ENCODE peak calls at places on chromosomes 5 and 9, in six cellular contexts. D is IMR-90, L is GM12878, W is HepG2, Q is MM.1S, S is neural progenitor cell. I is an unnamed sample.

GRCh38 chr5:177304392-177305119 is 957 bp downstream of the PRELID1 start:
- DNase-seq in Q (peak), S (no peak), D (peak), W (peak), L (no peak), I (no peak)

GRCh38 chr5:172658869-172659513 is 17.9 kb downstream of the NEURL1B start:
- DNase-seq in L (no peak), Q (no peak), D (peak), S (no peak), W (no peak), I (no peak)

GRCh38 chr9:84955155-84955554 is 285.6 kb downstream of the NTRK2 start:
- DNase-seq in L (no peak), D (no peak), W (no peak), S (no peak), Q (no peak), I (no peak)

GRCh38 chr5:148443998-148444397 is 60.2 kb downstream of the FBXO38 start:
- DNase-seq in Q (peak), D (peak), L (peak), W (peak), S (peak), I (peak)

GRCh38 chr5:112203229-112203628 is 215.8 kb downstream of the EPB41L4A start:
- DNase-seq in W (no peak), D (no peak), Q (no peak), L (no peak), S (no peak), I (no peak)

GRCh38 chr5:108193021-108193795 is 188.7 kb downstream of the FBXL17 start:
- DNase-seq in W (no peak), D (peak), S (no peak), Q (no peak), L (no peak), I (no peak)

GRCh38 chr5:131382407-131383395 is 118.8 kb downstream of the CDC42SE2 start:
- DNase-seq in S (peak), D (peak), Q (peak), W (peak), L (peak), I (peak)

GRCh38 chr5:56176155-56176798 is 56.9 kb downstream of the ANKRD55 start:
- DNase-seq in Q (no peak), W (no peak), D (peak), S (no peak), L (no peak), I (no peak)

GRCh38 chr5:102296229-102296817 is at the start of gene SLCO4C1:
- DNase-seq in W (peak), L (peak), D (no peak), Q (peak), S (peak), I (peak)

GRCh38 chr9:116580853-116581252 is 106.3 kb upstream of the TRIM32 start:
- DNase-seq in S (no peak), Q (no peak), W (no peak), L (no peak), D (no peak), I (no peak)

GRCh38 chr9:114047717-114048116 is 30.4 kb downstream of the AMBP start:
- DNase-seq in S (peak), W (peak), Q (no peak), D (no peak), L (no peak), I (peak)

GRCh38 chr5:94847726-94848125 is 229.3 kb downstream of the SLF1 start:
- DNase-seq in S (no peak), D (no peak), L (no peak), Q (no peak), W (no peak), I (no peak)

GRCh38 chr9:99472916-99473245 is 250.8 kb downstream of the SEC61B start:
- DNase-seq in W (no peak), Q (no peak), S (no peak), L (no peak), D (no peak), I (no peak)

GRCh38 chr5:32116574-32117313 is 57.4 kb downstream of the GOLPH3 start:
- DNase-seq in Q (no peak), L (no peak), D (peak), S (no peak), W (no peak), I (no peak)

GRCh38 chr9:97698865-97699264 is 1.7 kb upstream of the XPA start:
- DNase-seq in Q (no peak), S (no peak), D (no peak), W (no peak), L (no peak), I (no peak)

GRCh38 chr5:139709587-139710369 is 61.6 kb downstream of the CXXC5 start:
- DNase-seq in L (no peak), Q (no peak), W (no peak), D (no peak), S (no peak), I (peak)

GRCh38 chr9:129497064-129497836 is 123.7 kb downstream of the C9orf50 start:
- DNase-seq in Q (no peak), W (no peak), L (no peak), D (no peak), S (no peak), I (peak)

GRCh38 chr5:36152324-36153298 is 700 bp downstream of the SKP2 start:
- DNase-seq in W (no peak), L (no peak), S (peak), Q (peak), D (peak), I (peak)

GRCh38 chr9:83448606-83449005 is 89.6 kb downstream of the FRMD3 start:
- DNase-seq in Q (no peak), S (no peak), L (no peak), D (no peak), W (no peak), I (no peak)

GRCh38 chr9:764986-765385 is 76.5 kb upstream of the DMRT1 start:
- DNase-seq in Q (no peak), S (no peak), D (no peak), W (no peak), L (no peak), I (no peak)

GRCh38 chr5:34570721-34571379 is 85.3 kb upstream of the RAI14 start:
- DNase-seq in D (peak), Q (no peak), L (no peak), W (no peak), S (no peak), I (no peak)

GRCh38 chr5:135323227-135323626 is 75.8 kb downstream of the MACROH2A1 start:
- DNase-seq in S (no peak), W (no peak), L (no peak), Q (no peak), D (no peak), I (no peak)

GRCh38 chr5:1524799-1525623 is 1.3 kb upstream of the LPCAT1 start:
- DNase-seq in W (no peak), S (no peak), L (no peak), D (no peak), Q (no peak), I (no peak)

GRCh38 chr5:142115937-142116614 is 7.5 kb downstream of the NDFIP1 start:
- DNase-seq in D (peak), W (no peak), L (no peak), S (no peak), Q (no peak), I (no peak)

GRCh38 chr5:131460867-131461572 is 174.0 kb downstream of the RAPGEF6 start:
- DNase-seq in D (peak), Q (no peak), W (no peak), L (no peak), S (no peak), I (no peak)

GRCh38 chr5:172361566-172362238 is 78.1 kb upstream of the UBTD2 start:
- DNase-seq in L (peak), S (no peak), D (peak), Q (no peak), W (no peak), I (no peak)

GRCh38 chr5:36593867-36594266 is 12.5 kb upstream of the SLC1A3 start:
- DNase-seq in W (no peak), L (no peak), D (no peak), S (no peak), Q (no peak), I (no peak)

GRCh38 chr9:74379718-74380117 is 117.4 kb upstream of the RORB start:
- DNase-seq in Q (peak), L (no peak), D (no peak), W (peak), S (peak), I (peak)

GRCh38 chr9:106449528-106449927 is 413.4 kb upstream of the ZNF462 start:
- DNase-seq in W (no peak), Q (no peak), L (no peak), S (no peak), D (no peak), I (no peak)

GRCh38 chr9:98931990-98932389 is 11.7 kb upstream of the COL15A1 start:
- DNase-seq in L (no peak), W (no peak), Q (no peak), S (no peak), D (no peak), I (no peak)

GRCh38 chr5:74161171-74161570 is 479.4 kb downstream of the ENC1 start:
- DNase-seq in W (no peak), L (no peak), S (no peak), Q (no peak), D (peak), I (no peak)

GRCh38 chr5:84961193-84961592 is 576.5 kb upstream of the EDIL3 start:
- DNase-seq in S (no peak), Q (no peak), D (no peak), L (no peak), W (no peak), I (no peak)

GRCh38 chr5:16656561-16657191 is 39.9 kb upstream of the RETREG1 start:
- DNase-seq in D (no peak), Q (no peak), L (no peak), W (no peak), S (no peak), I (no peak)

GRCh38 chr5:133797167-133797566 is 171.3 kb downstream of the C5orf15 start:
- DNase-seq in S (no peak), W (no peak), D (no peak), L (no peak), Q (no peak), I (no peak)

GRCh38 chr5:112694853-112695709 is 42.6 kb upstream of the APC start:
- DNase-seq in L (no peak), S (peak), W (no peak), D (peak), Q (no peak), I (no peak)

GRCh38 chr5:179343021-179343781 is 2.1 kb downstream of the ADAMTS2 start:
- DNase-seq in Q (no peak), D (no peak), S (peak), L (no peak), W (no peak), I (peak)

GRCh38 chr5:432928-433791 is 9.8 kb upstream of the EXOC3 start:
- DNase-seq in Q (no peak), L (no peak), W (no peak), S (no peak), D (no peak), I (no peak)

GRCh38 chr5:71564884-71565283 is 22.3 kb upstream of the MCCC2 start:
- DNase-seq in S (no peak), W (no peak), D (no peak), L (no peak), Q (no peak), I (no peak)

GRCh38 chr9:77017505-77017894 is 2.0 kb upstream of the FOXB2 start:
- DNase-seq in Q (no peak), L (no peak), S (no peak), W (no peak), D (no peak), I (no peak)

GRCh38 chr9:77016526-77017504 is 2.6 kb upstream of the FOXB2 start:
- DNase-seq in D (no peak), W (no peak), S (peak), Q (no peak), L (no peak), I (peak)

GRCh38 chr9:77019010-77019809 is at the start of gene FOXB2:
- DNase-seq in S (peak), L (no peak), Q (no peak), D (no peak), W (no peak), I (peak)

GRCh38 chr9:77019810-77020437 is 469 bp downstream of the FOXB2 start:
- DNase-seq in L (no peak), Q (no peak), W (no peak), D (no peak), S (peak), I (no peak)

DNA sequence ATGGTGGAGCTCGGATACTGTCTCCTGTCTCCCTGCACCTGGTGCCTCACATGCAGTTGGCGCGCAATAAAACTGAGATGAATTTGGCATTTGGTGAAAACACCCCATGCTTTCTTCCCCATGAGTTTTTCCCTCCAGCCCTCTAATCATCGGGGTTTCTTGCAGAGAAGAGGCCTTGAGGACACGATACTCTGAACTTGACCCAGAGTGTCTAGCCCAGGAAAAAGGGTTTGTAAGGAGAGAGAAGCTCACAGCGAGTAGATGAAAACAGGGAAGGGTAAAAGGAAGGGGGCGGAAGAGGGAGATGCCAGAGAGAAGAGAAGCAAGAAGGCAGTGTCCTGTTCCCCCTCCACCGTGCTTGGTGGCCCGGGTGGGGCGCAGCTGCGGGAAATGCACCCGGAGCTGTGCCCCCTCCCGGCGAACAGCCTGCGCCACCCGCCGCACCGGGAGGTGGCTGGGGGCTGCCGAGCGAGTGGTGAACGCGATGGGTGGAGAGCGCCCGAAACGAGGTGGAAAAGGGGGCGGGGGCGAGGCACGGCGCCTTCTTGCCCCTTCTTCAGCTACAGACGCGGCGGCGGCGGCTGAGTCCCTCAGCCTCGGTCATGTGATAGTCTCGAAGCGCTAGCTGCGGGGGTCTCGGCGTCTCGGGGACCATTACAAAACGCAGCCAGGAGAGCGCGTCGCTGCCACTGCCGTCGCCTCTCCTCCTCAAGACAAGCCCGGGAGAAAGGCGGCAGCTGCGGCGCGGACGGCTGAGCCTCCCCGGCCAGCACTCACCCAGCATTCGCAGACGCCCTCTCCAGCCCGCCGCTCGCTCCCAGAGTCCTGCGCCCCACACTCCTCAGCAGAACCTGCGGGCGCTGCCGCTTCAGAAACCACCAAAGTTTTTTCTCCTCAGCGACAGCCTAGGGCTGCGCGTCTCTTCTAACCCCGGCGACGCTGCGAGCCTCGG is 1.1 kb upstream of the FOXB2 start:
- DNase-seq in Q (no peak), L (no peak), W (no peak), S (peak), D (no peak), I (peak)
- H2AFZ ChIP-seq in Q (no peak), L (no peak), W (no peak), S (peak), D (peak), I (peak)

DNA sequence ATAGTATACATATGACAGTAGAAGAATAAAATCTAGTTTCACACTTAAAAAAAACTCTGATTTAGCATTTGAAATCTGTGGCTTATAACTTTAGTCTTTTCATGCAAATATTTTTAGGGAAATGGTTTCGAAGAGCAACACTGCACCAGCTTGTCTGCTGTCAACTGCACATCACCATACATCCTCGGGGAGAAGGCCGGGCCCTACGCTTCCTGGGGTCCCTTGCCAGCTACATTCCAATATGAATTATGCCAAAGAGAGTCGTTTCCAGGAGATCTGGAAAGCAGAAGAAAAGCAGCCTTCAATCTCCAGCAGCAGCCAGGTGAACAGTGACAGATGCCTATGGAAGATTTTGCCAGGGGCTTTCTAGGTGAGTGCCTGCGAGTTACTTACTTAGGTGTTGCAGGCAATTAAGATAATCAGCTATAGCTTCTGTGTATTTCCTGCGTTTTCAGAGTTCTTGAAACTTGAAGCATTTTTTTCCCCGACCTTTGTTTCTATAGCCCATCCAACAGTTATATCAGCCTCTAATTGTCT is 166.7 kb downstream of the TRPM3 start:
- DNase-seq in D (no peak), L (no peak), S (peak), W (no peak), Q (no peak), I (peak)
- H2AFZ ChIP-seq in D (peak), L (no peak), S (no peak), W (no peak), Q (no peak), I (no peak)

GRCh38 chr9:137302176-137303030 is at the start of gene NRARP:
- DNase-seq in D (peak), S (peak), L (no peak), W (no peak), Q (peak), I (peak)
- H2AFZ ChIP-seq in D (peak), S (no peak), L (peak), W (no peak), Q (peak), I (no peak)

DNA sequence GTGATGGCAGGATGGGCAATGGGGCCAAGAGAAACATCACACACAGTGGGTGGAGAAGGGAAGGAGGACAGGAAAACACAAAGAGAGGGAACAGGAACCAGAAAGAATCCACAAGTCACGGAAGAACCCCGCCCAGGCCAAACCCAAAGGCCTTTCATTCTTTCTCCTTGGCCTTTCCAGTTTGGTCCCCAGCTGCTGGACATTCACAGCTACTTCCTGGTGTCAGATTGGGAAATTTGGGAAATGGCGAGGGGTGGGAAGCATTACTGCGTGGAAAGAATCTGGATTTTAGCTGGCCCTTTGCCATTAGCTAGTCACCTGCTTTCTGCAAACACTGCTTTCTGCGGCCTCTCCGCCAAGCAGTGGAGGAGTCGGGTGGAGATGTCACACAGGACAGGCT is 82.5 kb downstream of the GLDC start:
- DNase-seq in W (no peak), S (no peak), L (no peak), D (no peak), Q (no peak), I (no peak)
- H2AFZ ChIP-seq in W (no peak), S (no peak), L (no peak), D (peak), Q (no peak), I (no peak)

GRCh38 chr9:124214596-124215550 is 42.9 kb upstream of the NEK6 start:
- DNase-seq in D (no peak), Q (no peak), W (no peak), L (no peak), S (no peak), I (no peak)

GRCh38 chr9:124210697-124211096 is 47.1 kb upstream of the NEK6 start:
- DNase-seq in L (peak), D (peak), W (no peak), Q (no peak), S (no peak), I (no peak)

GRCh38 chr9:124213396-124213795 is 44.4 kb upstream of the NEK6 start:
- DNase-seq in L (no peak), S (no peak), D (no peak), W (no peak), Q (no peak), I (no peak)

GRCh38 chr9:124214116-124214515 is 43.6 kb upstream of the NEK6 start:
- DNase-seq in W (no peak), Q (no peak), S (no peak), L (no peak), D (no peak), I (no peak)

DNA sequence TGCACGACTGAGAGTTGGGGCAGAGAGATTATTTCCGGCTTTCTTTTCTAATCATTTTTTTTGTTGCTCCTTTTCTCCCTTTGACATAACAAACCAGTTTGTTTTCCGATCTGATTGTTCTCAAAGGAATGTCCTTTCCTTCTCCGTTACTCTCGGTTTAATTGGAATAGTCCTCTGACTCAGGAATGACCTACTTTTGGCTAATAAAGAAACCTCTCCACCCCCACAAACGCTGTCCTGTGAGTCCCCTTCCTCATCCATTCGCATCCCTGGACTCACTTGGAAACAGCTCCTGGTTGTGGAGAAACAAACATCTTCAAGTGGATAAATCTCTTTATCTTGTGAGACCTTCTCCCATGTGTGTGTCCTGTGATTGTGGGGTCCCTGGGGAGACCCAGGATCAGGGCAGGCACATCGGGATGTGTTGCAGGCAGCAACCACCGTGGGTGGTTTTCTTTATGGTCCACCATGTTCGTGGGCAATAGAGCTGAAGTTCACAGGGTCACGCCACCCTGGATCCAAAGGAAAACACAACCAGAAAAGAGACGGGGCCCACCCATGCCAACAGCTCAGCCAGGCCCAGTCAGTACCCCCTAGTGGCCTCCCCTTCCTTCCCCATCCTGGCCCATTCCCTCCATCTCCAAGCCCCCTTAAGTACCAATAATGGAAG is 45.2 kb upstream of the NEK6 start:
- DNase-seq in W (no peak), D (peak), Q (no peak), S (no peak), L (no peak), I (no peak)
- H2AFZ ChIP-seq in W (no peak), D (peak), Q (no peak), S (peak), L (no peak), I (no peak)

I was measured in GM23338.